ENCODE peak calls at places on chromosomes 2 and 18, in four cellular contexts. V is DMS153, A is AG08395, I is DMS 273 treated with DMSO at 0.1 percent for 48 hours. Z is an unnamed sample.

GRCh38 chr2:127611076-127611925 is 34.7 kb upstream of the GPR17 start:
- DNase-seq in V (no peak), I (no peak), A (no peak), Z (no peak)

GRCh38 chr2:45904267-45904921 is 252.9 kb downstream of the PRKCE start:
- DNase-seq in A (peak; percentile 51), I (no peak), V (no peak), Z (peak; percentile 19)

GRCh38 chr18:48488388-48488850 is 50.4 kb upstream of the CTIF start:
- DNase-seq in I (no peak), V (no peak), A (peak; percentile 88), Z (peak; percentile 89)

GRCh38 chr2:24827321-24828261 is 34.4 kb downstream of the CENPO start:
- DNase-seq in I (peak; percentile 59), A (peak; percentile 94), V (peak; percentile 73), Z (peak; percentile 96)

GRCh38 chr2:30932850-30933249 is 125.6 kb upstream of the CAPN13 start:
- DNase-seq in I (no peak), V (no peak), A (no peak), Z (no peak)

GRCh38 chr2:151297882-151298281 is 8.4 kb upstream of the NMI start:
- DNase-seq in A (no peak), V (no peak), I (no peak), Z (no peak)

GRCh38 chr2:236575501-236575900 is 5.9 kb downstream of the ACKR3 start:
- DNase-seq in A (no peak), I (no peak), V (no peak), Z (no peak)

GRCh38 chr2:164903944-164904343 is 51.4 kb downstream of the SLC38A11 start:
- DNase-seq in A (no peak), V (peak; percentile 79), I (peak; percentile 92), Z (peak; percentile 78)

GRCh38 chr2:152580722-152581121 is 136.5 kb downstream of the PRPF40A start:
- DNase-seq in I (no peak), V (no peak), A (no peak), Z (peak; percentile 41)

GRCh38 chr18:50844554-50844953 is 24.7 kb upstream of the MRO start:
- DNase-seq in I (no peak), A (no peak), V (no peak), Z (no peak)

GRCh38 chr2:54194761-54195750 is 61.0 kb downstream of the TSPYL6 start:
- DNase-seq in V (no peak), A (no peak), I (no peak), Z (no peak)

GRCh38 chr18:74840492-74841167 is 243.0 kb downstream of the ZNF407 start:
- DNase-seq in A (peak; percentile 52), V (peak; percentile 87), I (no peak), Z (no peak)

GRCh38 chr2:120990451-120990871 is 254.8 kb downstream of the GLI2 start:
- DNase-seq in I (no peak), A (no peak), V (no peak), Z (peak; percentile 3)

GRCh38 chr2:38187416-38188127 is 111.6 kb upstream of the CYP1B1 start:
- DNase-seq in V (no peak), I (no peak), A (peak; percentile 81), Z (peak; percentile 71)

GRCh38 chr2:239240480-239240881 is 160.3 kb downstream of the HDAC4 start:
- DNase-seq in V (no peak), I (no peak), A (no peak), Z (no peak)

GRCh38 chr2:94759211-94759610 is 112.0 kb upstream of the TEKT4 start:
- DNase-seq in A (no peak), I (no peak), V (no peak), Z (peak; percentile 10)

GRCh38 chr2:108244667-108245414 is 5.1 kb downstream of the SULT1C3 start:
- DNase-seq in V (no peak), A (no peak), I (no peak), Z (no peak)

GRCh38 chr2:65193446-65193845 is 34.2 kb upstream of the ACTR2 start:
- DNase-seq in V (no peak), I (no peak), A (no peak), Z (no peak)

GRCh38 chr2:200585730-200586643 is at the start of gene AOX1:
- DNase-seq in V (no peak), I (peak; percentile 42), A (peak; percentile 63), Z (no peak)

GRCh38 chr2:169961911-169962310 is 134.7 kb downstream of the UBR3 start:
- DNase-seq in I (no peak), A (peak; percentile 35), V (no peak), Z (peak; percentile 49)

GRCh38 chr2:26691881-26692813 is at the start of gene KCNK3:
- DNase-seq in I (peak; percentile 37), V (peak; percentile 47), A (peak; percentile 70), Z (peak; percentile 58)

GRCh38 chr18:61980355-61980754 is 87.5 kb upstream of the RNF152 start:
- DNase-seq in A (no peak), I (no peak), V (no peak), Z (no peak)

GRCh38 chr2:72887032-72887835 is at the start of gene SPR:
- DNase-seq in I (no peak), A (peak; percentile 73), V (peak; percentile 84), Z (peak; percentile 78)

Z was measured in myocyte.